ENCODE peak calls at places on chromosomes 13 and 19, in nine cellular contexts. K is mucosa of descending colon; Z is GM23338; N is esophagus squamous epithelium; T is GM23248; M is SJSA1; C is naive thymus-derived CD4-positive, alpha-beta T cell; S is hepatocyte; W is right lobe of liver. Y is an unnamed sample. For H3K4me1, the result is how much of the 10 kb centered on the place peaks cover.

GRCh38 chr13:50589651-50590054 is 253.8 kb downstream of the DLEU7 start:
- DNase-seq in K (no peak), Z (no peak), N (no peak), T (peak), M (peak), C (no peak), S (peak), W (no peak), Y (no peak)

GRCh38 chr13:103388839-103389238 is 322.6 kb upstream of the SLC10A2 start:
- DNase-seq in K (no peak), Z (no peak), N (no peak), T (no peak), M (no peak), C (no peak), S (no peak), W (no peak), Y (no peak)

GRCh38 chr13:101611491-101612475 is 159.3 kb downstream of the ITGBL1 start:
- DNase-seq in K (no peak), Z (no peak), N (no peak), T (peak), M (no peak), C (no peak), S (no peak), W (no peak), Y (no peak)

GRCh38 chr13:50916701-50917184 is 7.2 kb downstream of the RNASEH2B start:
- DNase-seq in K (peak), Z (no peak), N (no peak), T (no peak), M (no peak), C (no peak), S (no peak), W (peak), Y (no peak)

GRCh38 chr19:43799502-43800142 is 2.6 kb downstream of the LYPD5 start:
- DNase-seq in K (peak), Z (peak), N (no peak), T (no peak), M (no peak), C (no peak), S (peak), W (no peak), Y (peak)

GRCh38 chr13:98509271-98510155 is 67.4 kb downstream of the STK24 start:
- DNase-seq in K (peak), Z (no peak), N (peak), T (peak), M (peak), C (no peak), S (peak), W (no peak), Y (peak)

GRCh38 chr13:31930901-31931522 is 100.6 kb upstream of the FRY start:
- DNase-seq in K (no peak), Z (no peak), N (no peak), T (no peak), M (no peak), C (no peak), S (peak), W (no peak), Y (no peak)

GRCh38 chr19:18090545-18091216 is 3.9 kb upstream of the IL12RB1 start:
- DNase-seq in K (no peak), Z (no peak), N (no peak), T (peak), M (no peak), C (no peak), S (no peak), W (no peak), Y (no peak)

GRCh38 chr13:75316427-75316826 is 165.5 kb downstream of the TBC1D4 start:
- DNase-seq in K (no peak), Z (no peak), N (no peak), T (peak), M (no peak), C (no peak), S (no peak), W (no peak), Y (no peak)

GRCh38 chr13:106186366-106187030 is 349.0 kb downstream of the EFNB2 start:
- DNase-seq in K (no peak), Z (no peak), N (no peak), T (peak), M (no peak), C (no peak), S (no peak), W (no peak), Y (no peak)

GRCh38 chr13:61768175-61768574 is 352.5 kb upstream of the PCDH20 start:
- DNase-seq in K (no peak), Z (no peak), N (no peak), T (no peak), M (no peak), C (no peak), S (no peak), W (no peak), Y (no peak)

GRCh38 chr13:87089391-87089790 is 581.8 kb upstream of the SLITRK5 start:
- DNase-seq in K (no peak), Z (peak), N (no peak), T (peak), M (no peak), C (no peak), S (no peak), W (no peak), Y (no peak)

GRCh38 chr19:45613926-45614725 is 12.1 kb upstream of the GPR4 start:
- DNase-seq in K (peak), Z (no peak), N (no peak), T (peak), M (peak), C (no peak), S (peak), W (no peak), Y (no peak)

GRCh38 chr13:40341086-40341471 is 325.4 kb downstream of the FOXO1 start:
- DNase-seq in K (no peak), Z (peak), N (no peak), T (no peak), M (no peak), C (no peak), S (no peak), W (no peak), Y (peak)

GRCh38 chr19:14673088-14673487 is 1.6 kb downstream of the ADGRE3 start:
- DNase-seq in K (no peak), Z (no peak), N (no peak), T (no peak), M (no peak), C (no peak), S (no peak), W (no peak), Y (no peak)

GRCh38 chr19:49489601-49490167 is 2.3 kb downstream of the RPL13A start:
- DNase-seq in K (no peak), Z (no peak), N (no peak), T (peak), M (no peak), C (no peak), S (no peak), W (no peak), Y (no peak)

GRCh38 chr19:49491804-49492572 is 4.2 kb upstream of the RPS11 start:
- DNase-seq in K (no peak), Z (no peak), N (no peak), T (no peak), M (no peak), C (no peak), S (peak), W (no peak), Y (peak)

GRCh38 chr19:49488863-49489537 is 1.6 kb downstream of the RPL13A start:
- DNase-seq in K (no peak), Z (no peak), N (no peak), T (peak), M (no peak), C (no peak), S (no peak), W (no peak), Y (no peak)

GRCh38 chr19:49491030-49491803 is 3.8 kb downstream of the RPL13A start:
- DNase-seq in K (no peak), Z (no peak), N (no peak), T (no peak), M (no peak), C (no peak), S (no peak), W (no peak), Y (no peak)

DNA sequence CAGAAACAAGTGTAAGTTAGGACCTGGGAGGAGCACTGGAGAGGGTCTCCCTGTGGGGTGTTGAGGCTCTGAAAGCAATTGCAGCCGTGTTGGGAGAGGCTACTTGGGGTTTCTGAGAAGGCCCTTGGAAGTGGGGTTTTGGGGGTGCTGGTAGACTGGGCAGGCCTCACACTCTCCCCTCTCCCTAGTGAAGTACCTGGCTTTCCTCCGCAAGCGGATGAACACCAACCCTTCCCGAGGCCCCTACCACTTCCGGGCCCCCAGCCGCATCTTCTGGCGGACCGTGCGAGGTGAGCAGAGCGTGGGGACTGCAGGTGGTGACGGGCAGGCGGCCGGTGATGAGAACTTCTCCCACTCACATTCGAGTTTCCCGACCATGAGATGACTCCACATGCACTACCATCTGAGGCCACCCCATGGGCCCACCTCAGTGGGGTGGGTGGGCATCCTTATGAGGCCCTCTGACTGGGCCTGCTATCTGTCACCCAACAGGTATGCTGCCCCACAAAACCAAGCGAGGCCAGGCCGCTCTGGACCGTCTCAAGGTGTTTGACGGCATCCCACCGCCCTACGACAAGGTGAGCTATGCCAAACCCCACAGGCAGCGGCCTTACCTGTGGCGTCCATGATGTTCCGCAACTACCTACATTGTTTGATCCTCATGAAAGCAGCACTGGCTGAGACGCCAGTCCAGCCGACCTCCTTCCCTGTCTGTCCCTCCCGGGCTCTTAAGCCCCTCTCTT is 3.0 kb downstream of the RPL13A start:
- DNase-seq in K (no peak), Z (no peak), N (no peak), T (no peak), M (no peak), C (no peak), S (no peak), W (no peak), Y (no peak)
- H3K4me3 ChIP-seq in K (no peak), Z (peak), N (no peak), T (peak), M (no peak), C (peak), S (no peak), W (no peak), Y (no peak)

GRCh38 chr19:2329162-2329505 is 650 bp downstream of the SPPL2B start:
- DNase-seq in K (no peak), Z (no peak), N (no peak), T (peak), M (no peak), C (no peak), S (no peak), W (no peak), Y (no peak)
- H3K4me1 ChIP-seq in K (half or more), Z (under half), N (under half), T (under half), M (under half), C (half or more), S (under half), W (under half), Y (under half)

DNA sequence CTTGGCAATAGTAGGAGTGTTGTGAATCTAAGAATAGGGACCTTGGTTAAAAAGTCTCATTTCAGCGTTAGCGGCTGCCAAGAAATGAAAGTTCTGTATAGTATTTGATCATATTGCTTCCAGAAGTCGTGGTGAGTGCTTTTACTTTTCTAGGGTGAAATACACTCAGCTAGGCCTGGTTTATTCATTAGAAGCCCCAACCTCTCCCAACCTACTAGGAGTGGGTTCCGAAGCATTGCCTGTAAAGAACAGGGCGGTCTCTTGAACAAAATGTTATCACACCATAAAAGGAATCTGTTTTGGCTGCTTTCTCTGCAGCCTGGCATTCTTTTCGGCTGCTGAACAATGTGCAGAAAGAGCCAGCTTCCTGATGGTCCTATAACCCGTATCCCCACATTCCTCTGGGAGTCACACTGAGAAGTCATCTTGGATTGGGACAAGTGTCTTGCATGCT is 102.8 kb downstream of the LRCH1 start:
- DNase-seq in K (no peak), Z (peak), N (no peak), T (no peak), M (no peak), C (no peak), S (no peak), W (no peak), Y (no peak)
- H3K4me3 ChIP-seq in K (no peak), Z (no peak), N (no peak), T (no peak), M (no peak), C (no peak), S (no peak), W (no peak), Y (no peak)

GRCh38 chr19:16360738-16361137 is 36.1 kb downstream of the KLF2 start:
- DNase-seq in K (no peak), Z (no peak), N (no peak), T (no peak), M (no peak), C (no peak), S (no peak), W (no peak), Y (no peak)
- H3K4me1 ChIP-seq in K (under half), Z (under half), N (under half), T (under half), M (under half), C (half or more), S (under half), W (under half), Y (under half)

GRCh38 chr19:5150331-5150901 is 181.5 kb downstream of the KDM4B start:
- DNase-seq in K (no peak), Z (no peak), N (no peak), T (no peak), M (no peak), C (no peak), S (no peak), W (peak), Y (no peak)
- H3K4me3 ChIP-seq in K (no peak), Z (peak), N (no peak), T (no peak), M (no peak), C (no peak), S (no peak), W (no peak), Y (no peak)

GRCh38 chr13:26621731-26622401 is 64.4 kb downstream of the WASF3 start:
- DNase-seq in K (no peak), Z (no peak), N (no peak), T (no peak), M (no peak), C (no peak), S (peak), W (no peak), Y (no peak)

GRCh38 chr13:26623125-26623524 is 65.6 kb downstream of the WASF3 start:
- DNase-seq in K (no peak), Z (no peak), N (no peak), T (no peak), M (no peak), C (no peak), S (no peak), W (no peak), Y (peak)

GRCh38 chr13:26616126-26616525 is 58.6 kb downstream of the WASF3 start:
- DNase-seq in K (no peak), Z (no peak), N (no peak), T (peak), M (no peak), C (no peak), S (no peak), W (no peak), Y (no peak)

GRCh38 chr13:26618726-26619125 is 61.2 kb downstream of the WASF3 start:
- DNase-seq in K (no peak), Z (no peak), N (no peak), T (no peak), M (no peak), C (no peak), S (no peak), W (no peak), Y (no peak)

DNA sequence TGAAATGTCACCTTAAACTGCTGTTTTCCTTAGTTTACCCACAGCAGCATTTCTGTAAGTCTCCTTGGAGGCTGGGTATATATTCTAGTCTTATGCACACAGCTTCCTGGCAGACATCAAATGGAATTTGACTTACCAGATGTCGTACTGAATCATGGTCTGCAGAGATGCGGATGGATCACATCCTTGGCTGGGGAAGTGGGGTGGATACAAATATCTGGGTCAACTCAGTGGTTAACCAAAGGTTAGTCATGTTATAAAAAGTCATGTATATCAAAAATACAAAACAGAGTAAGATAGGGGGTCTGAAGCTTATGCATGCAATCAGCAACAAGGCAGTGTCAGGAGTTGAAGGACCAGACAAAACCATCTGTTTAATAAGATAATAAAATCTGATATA is 61.8 kb downstream of the WASF3 start:
- DNase-seq in K (no peak), Z (no peak), N (no peak), T (peak), M (no peak), C (no peak), S (no peak), W (no peak), Y (no peak)
- H3K4me1 ChIP-seq in K (under half), Z (under half), N (under half), T (under half), M (under half), C (under half), S (under half), W (under half), Y (under half)

DNA sequence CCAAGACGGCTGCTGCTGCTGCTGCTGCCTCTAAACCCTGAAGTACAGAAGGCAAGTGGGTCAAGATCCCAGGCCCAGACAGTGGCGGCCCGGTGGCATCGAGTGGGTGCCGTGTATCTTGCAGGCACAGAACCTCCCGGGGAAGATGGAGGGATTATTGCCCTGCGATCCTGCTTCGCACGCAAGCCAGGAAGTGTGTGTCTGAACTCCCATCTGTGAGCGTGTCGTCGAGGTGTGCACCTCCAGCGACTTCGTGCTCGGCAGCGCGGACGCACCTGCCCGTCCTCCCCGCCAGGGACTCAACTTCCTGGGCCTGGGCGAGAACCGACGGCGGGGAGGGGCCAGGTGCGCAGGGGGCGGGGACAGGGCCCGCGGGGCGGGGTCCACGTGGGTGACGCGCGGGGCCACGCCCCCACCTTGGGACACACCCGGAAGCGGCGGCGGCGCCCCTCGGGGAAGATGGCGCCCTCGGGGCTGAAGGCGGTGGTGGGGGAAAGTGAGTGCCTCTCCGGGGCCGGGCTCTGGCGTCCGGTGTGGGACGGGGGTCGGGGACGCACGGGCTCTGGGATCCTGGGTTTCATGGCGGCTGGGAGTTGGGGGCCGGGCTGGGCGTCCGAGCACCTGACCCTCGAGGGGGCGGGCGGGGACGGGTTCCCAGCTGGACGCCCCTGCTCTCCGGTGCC is at the start of gene STXBP2:
- DNase-seq in K (peak), Z (peak), N (peak), T (peak), M (no peak), C (peak), S (peak), W (peak), Y (no peak)
- H3K4me3 ChIP-seq in K (peak), Z (peak), N (peak), T (no peak), M (no peak), C (peak), S (peak), W (peak), Y (no peak)